ENCODE peak calls at places on chromosomes 5 and 9, in ten cellular contexts. U is mesenchymal stem cell, C is midbrain, A is lung microvascular endothelial cell, Q is cardiac muscle cell, F is dermis blood vessel endothelial cell, S is anterior cingulate cortex, H is GM23338, Y is fibroblast of villous mesenchyme, Z is HEK293T. D is an unnamed sample.

GRCh38 chr9:130042406-130042930 is 521 bp downstream of the FNBP1 start:
- DNase-seq in U (no peak), C (peak), A (peak), Q (peak), F (peak), S (no peak), H (peak), Y (peak), Z (peak), D (peak)

GRCh38 chr5:1808466-1808865 is 7.3 kb downstream of the NDUFS6 start:
- DNase-seq in U (no peak), C (peak), A (peak), Q (peak), F (peak), S (no peak), H (no peak), Y (no peak), Z (no peak), D (no peak)

GRCh38 chr9:91489391-91489899 is 65.8 kb upstream of the NFIL3 start:
- DNase-seq in U (peak), C (no peak), A (no peak), Q (no peak), F (no peak), S (no peak), H (no peak), Y (no peak), Z (no peak), D (no peak)

GRCh38 chr9:114123031-114123977 is 24.2 kb upstream of the KIF12 start:
- DNase-seq in U (no peak), C (no peak), A (no peak), Q (no peak), F (no peak), S (no peak), H (no peak), Y (no peak), Z (no peak), D (no peak)

GRCh38 chr5:7714119-7714518 is 136.8 kb downstream of the CFAP90 start:
- DNase-seq in U (peak), C (no peak), A (no peak), Q (no peak), F (no peak), S (no peak), H (no peak), Y (no peak), Z (no peak), D (no peak)

GRCh38 chr5:102975457-102976182 is 144.3 kb downstream of the GIN1 start:
- DNase-seq in U (peak), C (no peak), A (peak), Q (peak), F (peak), S (no peak), H (no peak), Y (peak), Z (no peak), D (no peak)

GRCh38 chr5:150034677-150035076 is 34.1 kb downstream of the HMGXB3 start:
- DNase-seq in U (peak), C (no peak), A (no peak), Q (peak), F (no peak), S (no peak), H (no peak), Y (peak), Z (no peak), D (no peak)

GRCh38 chr5:150060471-150060870 is 25.9 kb downstream of the CSF1R start:
- DNase-seq in U (no peak), C (no peak), A (no peak), Q (no peak), F (no peak), S (no peak), H (no peak), Y (no peak), Z (no peak), D (no peak)

GRCh38 chr9:92960561-92961290 is 13.4 kb downstream of the FGD3 start:
- DNase-seq in U (no peak), C (no peak), A (no peak), Q (no peak), F (no peak), S (no peak), H (no peak), Y (no peak), Z (no peak), D (no peak)

D was measured in posterior cingulate gyrus.